ENCODE peak calls at places on chromosomes 13 and 19, in seven cellular contexts. One of them, this sample, is unnamed.

GRCh38 chr19:11560404-11560988 is 1.5 kb upstream of the ELOF1 start:
- DNase-seq in HEK293T: peak
- DNase-seq in HepG2: peak
- DNase-seq in K562: peak
- DNase-seq in HCT116: peak
- DNase-seq in H1: no peak
- DNase-seq in GM12878: peak
- DNase-seq in this sample: peak

GRCh38 chr19:15292847-15293582 is 39.3 kb downstream of the BRD4 start:
- DNase-seq in HEK293T: no peak
- DNase-seq in HepG2: no peak
- DNase-seq in K562: no peak
- DNase-seq in HCT116: no peak
- DNase-seq in H1: no peak
- DNase-seq in GM12878: no peak
- DNase-seq in this sample: no peak

GRCh38 chr19:53906211-53907192 is 2.6 kb upstream of the CACNG7 start:
- DNase-seq in HEK293T: peak
- DNase-seq in HepG2: no peak
- DNase-seq in K562: peak
- DNase-seq in HCT116: no peak
- DNase-seq in H1: no peak
- DNase-seq in GM12878: no peak
- DNase-seq in this sample: peak

GRCh38 chr13:50691176-50691681 is 152.3 kb downstream of the DLEU7 start:
- DNase-seq in HEK293T: no peak
- DNase-seq in HepG2: no peak
- DNase-seq in K562: no peak
- DNase-seq in HCT116: no peak
- DNase-seq in H1: no peak
- DNase-seq in GM12878: no peak
- DNase-seq in this sample: no peak

GRCh38 chr19:3129112-3129511 is 6.7 kb upstream of the GNA15 start:
- DNase-seq in HEK293T: no peak
- DNase-seq in HepG2: peak
- DNase-seq in K562: no peak
- DNase-seq in HCT116: peak
- DNase-seq in H1: no peak
- DNase-seq in GM12878: no peak
- DNase-seq in this sample: no peak

GRCh38 chr13:43473437-43473836 is 313.3 kb downstream of the ENOX1 start:
- DNase-seq in HEK293T: no peak
- DNase-seq in HepG2: no peak
- DNase-seq in K562: no peak
- DNase-seq in HCT116: no peak
- DNase-seq in H1: no peak
- DNase-seq in GM12878: no peak
- DNase-seq in this sample: no peak

GRCh38 chr19:405138-405965 is 3.6 kb downstream of the C2CD4C start:
- DNase-seq in HEK293T: no peak
- DNase-seq in HepG2: no peak
- DNase-seq in K562: no peak
- DNase-seq in HCT116: no peak
- DNase-seq in H1: no peak
- DNase-seq in GM12878: no peak
- DNase-seq in this sample: no peak

GRCh38 chr13:111397202-111397880 is 76.9 kb downstream of the TEX29 start:
- DNase-seq in HEK293T: no peak
- DNase-seq in HepG2: no peak
- DNase-seq in K562: no peak
- DNase-seq in HCT116: no peak
- DNase-seq in H1: no peak
- DNase-seq in GM12878: no peak
- DNase-seq in this sample: no peak

GRCh38 chr13:78595458-78595818 is 7.9 kb downstream of the POU4F1 start:
- DNase-seq in HEK293T: no peak
- DNase-seq in HepG2: no peak
- DNase-seq in K562: no peak
- DNase-seq in HCT116: no peak
- DNase-seq in H1: no peak
- DNase-seq in GM12878: no peak
- DNase-seq in this sample: peak

GRCh38 chr13:66967825-66968597 is 262.1 kb downstream of the PCDH9 start:
- DNase-seq in HEK293T: no peak
- DNase-seq in HepG2: no peak
- DNase-seq in K562: no peak
- DNase-seq in HCT116: no peak
- DNase-seq in H1: no peak
- DNase-seq in GM12878: no peak
- DNase-seq in this sample: no peak

GRCh38 chr13:48505597-48506091 is 27.2 kb downstream of the RCBTB2 start:
- DNase-seq in HEK293T: no peak
- DNase-seq in HepG2: no peak
- DNase-seq in K562: no peak
- DNase-seq in HCT116: no peak
- DNase-seq in H1: no peak
- DNase-seq in GM12878: peak
- DNase-seq in this sample: no peak

GRCh38 chr13:75541287-75541686 is 3.6 kb upstream of the COMMD6 start:
- DNase-seq in HEK293T: no peak
- DNase-seq in HepG2: no peak
- DNase-seq in K562: peak
- DNase-seq in HCT116: no peak
- DNase-seq in H1: no peak
- DNase-seq in GM12878: no peak
- DNase-seq in this sample: no peak

GRCh38 chr19:50432658-50433057 is at the start of gene MYBPC2:
- DNase-seq in HEK293T: no peak
- DNase-seq in HepG2: no peak
- DNase-seq in K562: no peak
- DNase-seq in HCT116: no peak
- DNase-seq in H1: no peak
- DNase-seq in GM12878: no peak
- DNase-seq in this sample: no peak

GRCh38 chr19:10762656-10763055 is 44.8 kb downstream of the DNM2 start:
- DNase-seq in HEK293T: no peak
- DNase-seq in HepG2: no peak
- DNase-seq in K562: no peak
- DNase-seq in HCT116: no peak
- DNase-seq in H1: no peak
- DNase-seq in GM12878: no peak
- DNase-seq in this sample: no peak

GRCh38 chr19:47598407-47599349 is 10.3 kb upstream of the BICRA start:
- DNase-seq in HEK293T: peak
- DNase-seq in HepG2: peak
- DNase-seq in K562: no peak
- DNase-seq in HCT116: peak
- DNase-seq in H1: peak
- DNase-seq in GM12878: no peak
- DNase-seq in this sample: peak

GRCh38 chr13:73601708-73602107 is 532.5 kb downstream of the KLF12 start:
- DNase-seq in HEK293T: no peak
- DNase-seq in HepG2: no peak
- DNase-seq in K562: no peak
- DNase-seq in HCT116: no peak
- DNase-seq in H1: no peak
- DNase-seq in GM12878: no peak
- DNase-seq in this sample: no peak

GRCh38 chr13:73602295-73602694 is 531.9 kb downstream of the KLF12 start:
- DNase-seq in HEK293T: no peak
- DNase-seq in HepG2: peak
- DNase-seq in K562: peak
- DNase-seq in HCT116: peak
- DNase-seq in H1: no peak
- DNase-seq in GM12878: no peak
- DNase-seq in this sample: no peak

GRCh38 chr13:73596382-73596781 is 537.6 kb downstream of the KLF5 start:
- DNase-seq in HEK293T: no peak
- DNase-seq in HepG2: no peak
- DNase-seq in K562: no peak
- DNase-seq in HCT116: no peak
- DNase-seq in H1: no peak
- DNase-seq in GM12878: no peak
- DNase-seq in this sample: no peak

GRCh38 chr13:73599232-73600128 is 534.7 kb downstream of the KLF12 start:
- DNase-seq in HEK293T: no peak
- DNase-seq in HepG2: no peak
- DNase-seq in K562: no peak
- DNase-seq in HCT116: no peak
- DNase-seq in H1: no peak
- DNase-seq in GM12878: no peak
- DNase-seq in this sample: no peak

DNA sequence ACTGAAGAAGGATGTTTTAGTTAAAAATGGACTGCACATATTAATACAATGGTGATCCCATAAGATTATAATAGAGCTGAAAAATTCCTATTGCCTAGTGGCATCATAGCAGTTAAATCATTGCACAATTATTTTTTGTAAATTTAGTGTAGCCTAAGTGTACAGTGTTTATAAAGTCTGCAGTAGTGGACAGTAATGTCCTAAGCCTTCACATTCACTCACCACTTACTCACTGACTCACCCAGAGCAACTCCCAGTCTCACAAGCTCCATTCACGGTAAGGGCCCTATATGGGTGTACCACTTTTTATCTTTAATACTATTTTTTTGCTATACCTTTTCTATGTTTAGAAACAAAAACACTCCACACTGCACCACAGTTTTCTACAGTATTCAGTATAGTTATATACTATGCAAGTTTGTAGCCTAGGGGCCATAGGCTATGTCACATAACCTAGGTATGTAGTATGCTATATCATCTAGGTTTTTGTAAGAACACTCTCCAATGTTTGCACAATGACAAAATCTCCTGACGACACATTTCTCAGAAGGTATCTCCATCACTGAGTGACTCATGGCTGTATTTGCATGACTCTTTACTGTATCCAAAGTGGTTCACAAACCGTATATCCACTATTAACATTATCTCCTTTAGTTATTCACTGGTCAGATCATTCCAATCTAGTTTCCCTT is 536.0 kb downstream of the KLF12 start:
- DNase-seq in HEK293T: no peak
- DNase-seq in HepG2: no peak
- DNase-seq in K562: no peak
- DNase-seq in HCT116: no peak
- DNase-seq in H1: no peak
- DNase-seq in GM12878: no peak
- DNase-seq in this sample: no peak
- TF ChIP-seq SP1 in HEK293T: no peak
- TF ChIP-seq SP1 in HepG2: no peak
- TF ChIP-seq SP1 in K562: no peak
- TF ChIP-seq SP1 in HCT116: no peak
- TF ChIP-seq SP1 in H1: no peak
- TF ChIP-seq SP1 in GM12878: no peak
- TF ChIP-seq SP1 in this sample: no peak

GRCh38 chr19:1768248-1768647 is 14.9 kb downstream of the ONECUT3 start:
- DNase-seq in HEK293T: peak
- DNase-seq in HepG2: peak
- DNase-seq in K562: peak
- DNase-seq in HCT116: no peak
- DNase-seq in H1: no peak
- DNase-seq in GM12878: no peak
- DNase-seq in this sample: peak

GRCh38 chr19:1768918-1769644 is 15.8 kb downstream of the ONECUT3 start:
- DNase-seq in HEK293T: no peak
- DNase-seq in HepG2: no peak
- DNase-seq in K562: no peak
- DNase-seq in HCT116: no peak
- DNase-seq in H1: no peak
- DNase-seq in GM12878: no peak
- DNase-seq in this sample: no peak

GRCh38 chr19:1765904-1766799 is 12.8 kb downstream of the ONECUT3 start:
- DNase-seq in HEK293T: no peak
- DNase-seq in HepG2: no peak
- DNase-seq in K562: no peak
- DNase-seq in HCT116: no peak
- DNase-seq in H1: no peak
- DNase-seq in GM12878: no peak
- DNase-seq in this sample: no peak

GRCh38 chr19:1766800-1767352 is 13.6 kb downstream of the ONECUT3 start:
- DNase-seq in HEK293T: no peak
- DNase-seq in HepG2: no peak
- DNase-seq in K562: peak
- DNase-seq in HCT116: no peak
- DNase-seq in H1: no peak
- DNase-seq in GM12878: no peak
- DNase-seq in this sample: no peak

GRCh38 chr19:1767464-1767933 is 14.2 kb downstream of the ONECUT3 start:
- DNase-seq in HEK293T: peak
- DNase-seq in HepG2: no peak
- DNase-seq in K562: peak
- DNase-seq in HCT116: no peak
- DNase-seq in H1: no peak
- DNase-seq in GM12878: no peak
- DNase-seq in this sample: peak
- TF ChIP-seq SP1 in HEK293T: no peak
- TF ChIP-seq SP1 in HepG2: no peak
- TF ChIP-seq SP1 in K562: no peak
- TF ChIP-seq SP1 in HCT116: no peak
- TF ChIP-seq SP1 in H1: no peak
- TF ChIP-seq SP1 in GM12878: no peak
- TF ChIP-seq SP1 in this sample: no peak

GRCh38 chr19:46298477-46299003 is 1.7 kb downstream of the HIF3A start:
- DNase-seq in HEK293T: no peak
- DNase-seq in HepG2: no peak
- DNase-seq in K562: no peak
- DNase-seq in HCT116: no peak
- DNase-seq in H1: no peak
- DNase-seq in GM12878: no peak
- DNase-seq in this sample: no peak

GRCh38 chr19:46299695-46300094 is 2.9 kb downstream of the HIF3A start:
- DNase-seq in HEK293T: no peak
- DNase-seq in HepG2: no peak
- DNase-seq in K562: no peak
- DNase-seq in HCT116: no peak
- DNase-seq in H1: no peak
- DNase-seq in GM12878: no peak
- DNase-seq in this sample: no peak

GRCh38 chr19:46299004-46299509 is 2.2 kb downstream of the HIF3A start:
- DNase-seq in HEK293T: no peak
- DNase-seq in HepG2: peak
- DNase-seq in K562: no peak
- DNase-seq in HCT116: peak
- DNase-seq in H1: no peak
- DNase-seq in GM12878: no peak
- DNase-seq in this sample: no peak

GRCh38 chr19:46296722-46297431 is at the start of gene HIF3A:
- DNase-seq in HEK293T: no peak
- DNase-seq in HepG2: no peak
- DNase-seq in K562: peak
- DNase-seq in HCT116: no peak
- DNase-seq in H1: peak
- DNase-seq in GM12878: no peak
- DNase-seq in this sample: peak

GRCh38 chr19:46297700-46298476 is 1.0 kb downstream of the HIF3A start:
- DNase-seq in HEK293T: no peak
- DNase-seq in HepG2: no peak
- DNase-seq in K562: peak
- DNase-seq in HCT116: no peak
- DNase-seq in H1: no peak
- DNase-seq in GM12878: no peak
- DNase-seq in this sample: peak
- TF ChIP-seq SP1 in HEK293T: no peak
- TF ChIP-seq SP1 in HepG2: no peak
- TF ChIP-seq SP1 in K562: no peak
- TF ChIP-seq SP1 in HCT116: no peak
- TF ChIP-seq SP1 in H1: no peak
- TF ChIP-seq SP1 in GM12878: no peak
- TF ChIP-seq SP1 in this sample: no peak

GRCh38 chr13:38783992-38784875 is 97.4 kb downstream of the FREM2 start:
- DNase-seq in HEK293T: no peak
- DNase-seq in HepG2: no peak
- DNase-seq in K562: no peak
- DNase-seq in HCT116: no peak
- DNase-seq in H1: no peak
- DNase-seq in GM12878: no peak
- DNase-seq in this sample: no peak
- TF ChIP-seq SP1 in HEK293T: no peak
- TF ChIP-seq SP1 in HepG2: no peak
- TF ChIP-seq SP1 in K562: no peak
- TF ChIP-seq SP1 in HCT116: no peak
- TF ChIP-seq SP1 in H1: no peak
- TF ChIP-seq SP1 in GM12878: no peak
- TF ChIP-seq SP1 in this sample: no peak

This sample was measured in WTC11.